ENCODE peak calls at places on chromosomes 11 and 22, in five cellular contexts. One of them, this sample, is unnamed.

GRCh38 chr22:48578138-48579034 is 1249.3 kb downstream of the BRD1 start:
- DNase-seq in choroid plexus epithelial cell: no peak
- DNase-seq in AML-193: no peak
- DNase-seq in stimulated activated effector memory CD8-positive, alpha-beta T cell treated with anti-CD3 and anti-CD28 coated beads, Interleukin-12 subunit alpha, Interleukin-12 subunit beta, amount 100 ng/mL, for 72 hours: no peak
- DNase-seq in activated T-helper 1 cell treated with anti-CD3 and anti-CD28 coated beads, Interleukin-12 subunit alpha, Interleukin-12 subunit beta, Interleukin-2, Interleukin-4 antibody, amounts not matched to agents 30 ng/mL and 10 ng/mL and 1 ng/mL, durations not matched to agents 14 hours and 24 hours and 36 hours: no peak
- DNase-seq in this sample: no peak

GRCh38 chr11:106276859-106277436 is 199.5 kb downstream of the AASDHPPT start:
- DNase-seq in choroid plexus epithelial cell: peak
- DNase-seq in AML-193: no peak
- DNase-seq in stimulated activated effector memory CD8-positive, alpha-beta T cell treated with anti-CD3 and anti-CD28 coated beads, Interleukin-12 subunit alpha, Interleukin-12 subunit beta, amount 100 ng/mL, for 72 hours: no peak
- DNase-seq in activated T-helper 1 cell treated with anti-CD3 and anti-CD28 coated beads, Interleukin-12 subunit alpha, Interleukin-12 subunit beta, Interleukin-2, Interleukin-4 antibody, amounts not matched to agents 30 ng/mL and 10 ng/mL and 1 ng/mL, durations not matched to agents 14 hours and 24 hours and 36 hours: no peak
- DNase-seq in this sample: no peak

GRCh38 chr22:42292726-42293520 is 22.5 kb upstream of the TCF20 start:
- DNase-seq in choroid plexus epithelial cell: no peak
- DNase-seq in AML-193: no peak
- DNase-seq in stimulated activated effector memory CD8-positive, alpha-beta T cell treated with anti-CD3 and anti-CD28 coated beads, Interleukin-12 subunit alpha, Interleukin-12 subunit beta, amount 100 ng/mL, for 72 hours: no peak
- DNase-seq in activated T-helper 1 cell treated with anti-CD3 and anti-CD28 coated beads, Interleukin-12 subunit alpha, Interleukin-12 subunit beta, Interleukin-2, Interleukin-4 antibody, amounts not matched to agents 30 ng/mL and 10 ng/mL and 1 ng/mL, durations not matched to agents 14 hours and 24 hours and 36 hours: no peak
- DNase-seq in this sample: no peak

GRCh38 chr11:105000797-105001196 is 22.2 kb downstream of the CASP5 start:
- DNase-seq in choroid plexus epithelial cell: no peak
- DNase-seq in AML-193: peak
- DNase-seq in stimulated activated effector memory CD8-positive, alpha-beta T cell treated with anti-CD3 and anti-CD28 coated beads, Interleukin-12 subunit alpha, Interleukin-12 subunit beta, amount 100 ng/mL, for 72 hours: peak
- DNase-seq in activated T-helper 1 cell treated with anti-CD3 and anti-CD28 coated beads, Interleukin-12 subunit alpha, Interleukin-12 subunit beta, Interleukin-2, Interleukin-4 antibody, amounts not matched to agents 30 ng/mL and 10 ng/mL and 1 ng/mL, durations not matched to agents 14 hours and 24 hours and 36 hours: peak
- DNase-seq in this sample: no peak

GRCh38 chr11:1511937-1512496 is 25.4 kb upstream of the MOB2 start:
- DNase-seq in choroid plexus epithelial cell: no peak
- DNase-seq in AML-193: no peak
- DNase-seq in stimulated activated effector memory CD8-positive, alpha-beta T cell treated with anti-CD3 and anti-CD28 coated beads, Interleukin-12 subunit alpha, Interleukin-12 subunit beta, amount 100 ng/mL, for 72 hours: no peak
- DNase-seq in activated T-helper 1 cell treated with anti-CD3 and anti-CD28 coated beads, Interleukin-12 subunit alpha, Interleukin-12 subunit beta, Interleukin-2, Interleukin-4 antibody, amounts not matched to agents 30 ng/mL and 10 ng/mL and 1 ng/mL, durations not matched to agents 14 hours and 24 hours and 36 hours: no peak
- DNase-seq in this sample: no peak

GRCh38 chr11:19674831-19675230 is 37.8 kb upstream of the NAV2 start:
- DNase-seq in choroid plexus epithelial cell: no peak
- DNase-seq in AML-193: no peak
- DNase-seq in stimulated activated effector memory CD8-positive, alpha-beta T cell treated with anti-CD3 and anti-CD28 coated beads, Interleukin-12 subunit alpha, Interleukin-12 subunit beta, amount 100 ng/mL, for 72 hours: no peak
- DNase-seq in activated T-helper 1 cell treated with anti-CD3 and anti-CD28 coated beads, Interleukin-12 subunit alpha, Interleukin-12 subunit beta, Interleukin-2, Interleukin-4 antibody, amounts not matched to agents 30 ng/mL and 10 ng/mL and 1 ng/mL, durations not matched to agents 14 hours and 24 hours and 36 hours: no peak
- DNase-seq in this sample: peak

GRCh38 chr11:8642226-8642625 is 40.2 kb downstream of the TRIM66 start:
- DNase-seq in choroid plexus epithelial cell: no peak
- DNase-seq in AML-193: no peak
- DNase-seq in stimulated activated effector memory CD8-positive, alpha-beta T cell treated with anti-CD3 and anti-CD28 coated beads, Interleukin-12 subunit alpha, Interleukin-12 subunit beta, amount 100 ng/mL, for 72 hours: no peak
- DNase-seq in activated T-helper 1 cell treated with anti-CD3 and anti-CD28 coated beads, Interleukin-12 subunit alpha, Interleukin-12 subunit beta, Interleukin-2, Interleukin-4 antibody, amounts not matched to agents 30 ng/mL and 10 ng/mL and 1 ng/mL, durations not matched to agents 14 hours and 24 hours and 36 hours: no peak
- DNase-seq in this sample: no peak

GRCh38 chr11:59069082-59069481 is 17.0 kb upstream of the GLYATL1B start:
- DNase-seq in choroid plexus epithelial cell: no peak
- DNase-seq in AML-193: no peak
- DNase-seq in stimulated activated effector memory CD8-positive, alpha-beta T cell treated with anti-CD3 and anti-CD28 coated beads, Interleukin-12 subunit alpha, Interleukin-12 subunit beta, amount 100 ng/mL, for 72 hours: no peak
- DNase-seq in activated T-helper 1 cell treated with anti-CD3 and anti-CD28 coated beads, Interleukin-12 subunit alpha, Interleukin-12 subunit beta, Interleukin-2, Interleukin-4 antibody, amounts not matched to agents 30 ng/mL and 10 ng/mL and 1 ng/mL, durations not matched to agents 14 hours and 24 hours and 36 hours: no peak
- DNase-seq in this sample: no peak

GRCh38 chr11:131909426-131910200 is 539.2 kb downstream of the NTM start:
- DNase-seq in choroid plexus epithelial cell: no peak
- DNase-seq in AML-193: no peak
- DNase-seq in stimulated activated effector memory CD8-positive, alpha-beta T cell treated with anti-CD3 and anti-CD28 coated beads, Interleukin-12 subunit alpha, Interleukin-12 subunit beta, amount 100 ng/mL, for 72 hours: no peak
- DNase-seq in activated T-helper 1 cell treated with anti-CD3 and anti-CD28 coated beads, Interleukin-12 subunit alpha, Interleukin-12 subunit beta, Interleukin-2, Interleukin-4 antibody, amounts not matched to agents 30 ng/mL and 10 ng/mL and 1 ng/mL, durations not matched to agents 14 hours and 24 hours and 36 hours: no peak
- DNase-seq in this sample: no peak

GRCh38 chr11:44630511-44631210 is 65.2 kb downstream of the CD82 start:
- DNase-seq in choroid plexus epithelial cell: no peak
- DNase-seq in AML-193: no peak
- DNase-seq in stimulated activated effector memory CD8-positive, alpha-beta T cell treated with anti-CD3 and anti-CD28 coated beads, Interleukin-12 subunit alpha, Interleukin-12 subunit beta, amount 100 ng/mL, for 72 hours: peak
- DNase-seq in activated T-helper 1 cell treated with anti-CD3 and anti-CD28 coated beads, Interleukin-12 subunit alpha, Interleukin-12 subunit beta, Interleukin-2, Interleukin-4 antibody, amounts not matched to agents 30 ng/mL and 10 ng/mL and 1 ng/mL, durations not matched to agents 14 hours and 24 hours and 36 hours: no peak
- DNase-seq in this sample: no peak

GRCh38 chr22:43227231-43227630 is 40.3 kb upstream of the TTLL12 start:
- DNase-seq in choroid plexus epithelial cell: peak
- DNase-seq in AML-193: no peak
- DNase-seq in stimulated activated effector memory CD8-positive, alpha-beta T cell treated with anti-CD3 and anti-CD28 coated beads, Interleukin-12 subunit alpha, Interleukin-12 subunit beta, amount 100 ng/mL, for 72 hours: no peak
- DNase-seq in activated T-helper 1 cell treated with anti-CD3 and anti-CD28 coated beads, Interleukin-12 subunit alpha, Interleukin-12 subunit beta, Interleukin-2, Interleukin-4 antibody, amounts not matched to agents 30 ng/mL and 10 ng/mL and 1 ng/mL, durations not matched to agents 14 hours and 24 hours and 36 hours: no peak
- DNase-seq in this sample: no peak

GRCh38 chr22:25054943-25055511 is 102.5 kb downstream of the KIAA1671 start:
- DNase-seq in choroid plexus epithelial cell: no peak
- DNase-seq in AML-193: no peak
- DNase-seq in stimulated activated effector memory CD8-positive, alpha-beta T cell treated with anti-CD3 and anti-CD28 coated beads, Interleukin-12 subunit alpha, Interleukin-12 subunit beta, amount 100 ng/mL, for 72 hours: peak
- DNase-seq in activated T-helper 1 cell treated with anti-CD3 and anti-CD28 coated beads, Interleukin-12 subunit alpha, Interleukin-12 subunit beta, Interleukin-2, Interleukin-4 antibody, amounts not matched to agents 30 ng/mL and 10 ng/mL and 1 ng/mL, durations not matched to agents 14 hours and 24 hours and 36 hours: no peak
- DNase-seq in this sample: no peak

This sample was measured in GDM1.